ENCODE peak calls at places on chromosomes 16 and 17, in five cellular contexts. D, I, P, W and B are unnamed samples.

GRCh38 chr16:74271879-74272278 is 24.7 kb upstream of the PSMD7 start:
- DNase-seq in D (peak), I (no peak), P (no peak), W (no peak), B (no peak)

GRCh38 chr17:70423562-70423961 is 254.2 kb downstream of the KCNJ2 start:
- DNase-seq in D (no peak), I (no peak), P (no peak), W (no peak), B (no peak)

GRCh38 chr16:57797216-57797525 is 5.1 kb downstream of the KIFC3 start:
- DNase-seq in D (no peak), I (no peak), P (no peak), W (no peak), B (no peak)

GRCh38 chr16:21162661-21163151 is 4.2 kb downstream of the LDAF1 start:
- DNase-seq in D (peak), I (no peak), P (peak), W (peak), B (no peak)

GRCh38 chr17:65057520-65058075 is 1.1 kb upstream of the GNA13 start:
- DNase-seq in D (no peak), I (no peak), P (no peak), W (peak), B (no peak)

GRCh38 chr17:63843387-63844292 is 1.2 kb upstream of the SMARCD2 start:
- DNase-seq in D (peak), I (peak), P (no peak), W (peak), B (peak)

GRCh38 chr17:82461827-82462524 is 3.4 kb downstream of the NARF start:
- DNase-seq in D (no peak), I (no peak), P (no peak), W (no peak), B (no peak)

GRCh38 chr17:42674755-42675347 is 1.9 kb downstream of the PLEKHH3 start:
- DNase-seq in D (no peak), I (peak), P (no peak), W (no peak), B (no peak)

GRCh38 chr16:17416461-17417221 is 54.1 kb downstream of the XYLT1 start:
- DNase-seq in D (peak), I (peak), P (no peak), W (peak), B (peak)

GRCh38 chr17:67718325-67718941 is 697 bp downstream of the NOL11 start:
- DNase-seq in D (peak), I (peak), P (no peak), W (no peak), B (peak)

GRCh38 chr16:30662449-30662848 is 4.2 kb downstream of the FBRS start:
- DNase-seq in D (no peak), I (peak), P (no peak), W (no peak), B (no peak)

GRCh38 chr17:77579717-77580116 is 378.8 kb upstream of the TNRC6C start:
- DNase-seq in D (no peak), I (no peak), P (no peak), W (no peak), B (no peak)

GRCh38 chr17:81131486-81132196 is 33.7 kb upstream of the PVALEF start:
- DNase-seq in D (no peak), I (peak), P (no peak), W (no peak), B (no peak)

GRCh38 chr17:78915872-78916632 is 9.1 kb downstream of the TIMP2 start:
- DNase-seq in D (peak), I (no peak), P (no peak), W (peak), B (peak)

GRCh38 chr16:78786635-78787034 is 687.2 kb downstream of the WWOX start:
- DNase-seq in D (no peak), I (no peak), P (no peak), W (no peak), B (no peak)

GRCh38 chr17:82219083-82219482 is 6.4 kb upstream of the CCDC57 start:
- DNase-seq in D (no peak), I (peak), P (no peak), W (no peak), B (no peak)

GRCh38 chr17:6096201-6097004 is 26.2 kb downstream of the WSCD1 start:
- DNase-seq in D (no peak), I (peak), P (no peak), W (no peak), B (no peak)

GRCh38 chr16:4661661-4662060 is 31.7 kb upstream of the NUDT16L1 start:
- DNase-seq in D (no peak), I (no peak), P (no peak), W (no peak), B (no peak)

GRCh38 chr17:67026341-67026740 is 18.0 kb upstream of the CACNG1 start:
- DNase-seq in D (no peak), I (no peak), P (no peak), W (no peak), B (no peak)

GRCh38 chr16:81668243-81669097 is 110.6 kb upstream of the PLCG2 start:
- DNase-seq in D (peak), I (peak), P (no peak), W (no peak), B (no peak)

GRCh38 chr17:43931062-43931571 is 11.2 kb downstream of the PPY start:
- DNase-seq in D (no peak), I (no peak), P (no peak), W (no peak), B (no peak)

GRCh38 chr17:7583253-7584109 is at the start of gene MPDU1:
- DNase-seq in D (peak), I (peak), P (peak), W (peak), B (peak)

GRCh38 chr17:28325221-28325620 is 6.2 kb downstream of the TMEM97 start:
- DNase-seq in D (no peak), I (no peak), P (no peak), W (no peak), B (no peak)

GRCh38 chr16:69851491-69852240 is 89.5 kb downstream of the WWP2 start:
- DNase-seq in D (peak), I (no peak), P (no peak), W (no peak), B (no peak)

GRCh38 chr17:37067555-37068111 is 118.9 kb downstream of the AATF start:
- DNase-seq in D (peak), I (peak), P (peak), W (peak), B (peak)

GRCh38 chr17:13351046-13351445 is 250.7 kb downstream of the HS3ST3A1 start:
- DNase-seq in D (peak), I (no peak), P (peak), W (no peak), B (peak)

GRCh38 chr16:49458656-49459445 is 85.2 kb downstream of the C16orf78 start:
- DNase-seq in D (no peak), I (no peak), P (no peak), W (no peak), B (no peak)

GRCh38 chr17:66951605-66951953 is 12.9 kb upstream of the CACNG4 start:
- DNase-seq in D (no peak), I (no peak), P (no peak), W (no peak), B (no peak)

GRCh38 chr16:56401482-56401881 is 23.9 kb downstream of the AMFR start:
- DNase-seq in D (no peak), I (peak), P (no peak), W (no peak), B (no peak)

GRCh38 chr16:21720533-21720932 is 56.8 kb downstream of the OTOA start:
- DNase-seq in D (no peak), I (no peak), P (no peak), W (no peak), B (no peak)

GRCh38 chr16:67312450-67313118 is 14.0 kb downstream of the KCTD19 start:
- DNase-seq in D (no peak), I (no peak), P (no peak), W (no peak), B (no peak)

GRCh38 chr16:65522412-65522811 is 400.5 kb upstream of the CDH11 start:
- DNase-seq in D (no peak), I (no peak), P (no peak), W (no peak), B (no peak)

GRCh38 chr16:35207059-35207999 is 1747.9 kb downstream of the TP53TG3F start:
- DNase-seq in D (no peak), I (no peak), P (no peak), W (no peak), B (no peak)

GRCh38 chr17:43545383-43545632 is 832 bp downstream of the ETV4 start:
- DNase-seq in D (peak), I (no peak), P (no peak), W (peak), B (peak)

GRCh38 chr16:28218109-28218508 is 6.3 kb upstream of the XPO6 start:
- DNase-seq in D (peak), I (peak), P (no peak), W (no peak), B (peak)

GRCh38 chr17:8052256-8053252 is 13.7 kb downstream of the ALOX15B start:
- DNase-seq in D (no peak), I (no peak), P (no peak), W (no peak), B (no peak)

GRCh38 chr17:68383443-68384321 is 73.6 kb downstream of the WIPI1 start:
- DNase-seq in D (peak), I (no peak), P (peak), W (no peak), B (peak)

GRCh38 chr16:63684702-63685101 is 1437.2 kb downstream of the CDH11 start:
- DNase-seq in D (no peak), I (peak), P (no peak), W (no peak), B (no peak)

GRCh38 chr17:60345233-60345632 is 46.7 kb downstream of the USP32 start:
- DNase-seq in D (no peak), I (no peak), P (no peak), W (no peak), B (no peak)

GRCh38 chr17:52158450-52159042 is at the start of gene CA10:
- DNase-seq in D (no peak), I (peak), P (no peak), W (no peak), B (no peak)

GRCh38 chr17:52155301-52155700 is 3.2 kb downstream of the CA10 start:
- DNase-seq in D (no peak), I (no peak), P (no peak), W (no peak), B (no peak)

GRCh38 chr17:52157161-52157560 is 1.4 kb downstream of the CA10 start:
- DNase-seq in D (no peak), I (peak), P (no peak), W (no peak), B (no peak)

GRCh38 chr17:52157603-52158449 is 688 bp downstream of the CA10 start:
- DNase-seq in D (no peak), I (peak), P (no peak), W (no peak), B (no peak)

GRCh38 chr17:52156576-52156975 is 1.9 kb downstream of the CA10 start:
- DNase-seq in D (no peak), I (no peak), P (no peak), W (no peak), B (no peak)
- H3K4me3 ChIP-seq in D (no peak), I (no peak), P (no peak), W (no peak), B (no peak)

GRCh38 chr17:76540381-76541300 is 797 bp downstream of the PRCD start:
- DNase-seq in D (peak), I (peak), P (peak), W (peak), B (peak)
- H3K4me3 ChIP-seq in D (peak), I (peak), P (peak), W (peak), B (peak)

DNA sequence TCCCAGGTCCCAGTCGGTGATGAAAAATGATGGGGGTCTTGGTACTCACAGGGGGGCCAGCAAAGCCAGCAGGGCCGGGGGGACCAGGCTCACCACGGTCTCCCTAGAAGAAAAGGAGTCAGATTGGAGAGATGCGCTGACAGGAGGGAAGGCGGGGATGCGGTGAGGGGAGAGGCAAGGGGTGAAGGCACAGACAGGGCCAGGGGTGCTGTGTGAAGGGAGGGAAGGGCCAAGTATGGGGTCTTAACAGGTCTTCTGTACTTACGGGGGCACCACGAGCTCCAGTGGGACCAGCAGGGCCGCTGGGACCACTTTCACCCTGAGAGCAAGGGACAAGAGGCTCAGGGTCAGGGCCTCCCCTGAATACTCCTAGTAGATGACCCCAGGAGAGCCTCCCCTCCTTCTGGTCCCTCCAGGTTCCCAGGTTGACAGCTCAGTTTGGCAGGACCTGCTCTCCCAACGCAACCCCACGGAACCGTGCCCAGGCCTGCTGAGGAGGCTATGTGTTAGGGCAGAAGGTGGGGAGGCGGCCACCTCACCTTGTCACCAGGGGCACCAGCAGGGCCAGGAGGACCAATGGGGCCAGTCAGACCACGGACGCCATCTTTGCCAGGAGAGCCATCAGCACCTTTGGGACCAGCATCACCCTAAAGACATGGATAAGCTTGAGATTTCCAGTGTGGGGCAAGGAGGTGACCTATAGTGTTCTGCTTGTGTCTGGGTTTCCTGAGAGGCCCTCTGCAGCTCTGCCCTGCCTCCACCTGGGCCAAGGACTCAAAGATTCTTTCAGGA is 11.0 kb downstream of the COL1A1 start:
- DNase-seq in D (peak), I (no peak), P (no peak), W (no peak), B (peak)
- H3K4me3 ChIP-seq in D (peak), I (no peak), P (no peak), W (no peak), B (no peak)

GRCh38 chr17:56222255-56222654 is 69.0 kb downstream of the ANKFN1 start:
- DNase-seq in D (peak), I (no peak), P (no peak), W (no peak), B (peak)
- H3K4me3 ChIP-seq in D (no peak), I (no peak), P (no peak), W (no peak), B (no peak)

GRCh38 chr16:84155226-84155625 is 10.1 kb downstream of the DNAAF1 start:
- DNase-seq in D (no peak), I (no peak), P (no peak), W (no peak), B (no peak)

GRCh38 chr16:84150926-84151325 is 5.8 kb downstream of the DNAAF1 start:
- DNase-seq in D (no peak), I (no peak), P (no peak), W (no peak), B (no peak)

GRCh38 chr16:84156342-84156784 is 11.3 kb downstream of the DNAAF1 start:
- DNase-seq in D (peak), I (no peak), P (no peak), W (no peak), B (no peak)

GRCh38 chr16:84158455-84158854 is 13.3 kb downstream of the DNAAF1 start:
- DNase-seq in D (no peak), I (no peak), P (no peak), W (no peak), B (no peak)

DNA sequence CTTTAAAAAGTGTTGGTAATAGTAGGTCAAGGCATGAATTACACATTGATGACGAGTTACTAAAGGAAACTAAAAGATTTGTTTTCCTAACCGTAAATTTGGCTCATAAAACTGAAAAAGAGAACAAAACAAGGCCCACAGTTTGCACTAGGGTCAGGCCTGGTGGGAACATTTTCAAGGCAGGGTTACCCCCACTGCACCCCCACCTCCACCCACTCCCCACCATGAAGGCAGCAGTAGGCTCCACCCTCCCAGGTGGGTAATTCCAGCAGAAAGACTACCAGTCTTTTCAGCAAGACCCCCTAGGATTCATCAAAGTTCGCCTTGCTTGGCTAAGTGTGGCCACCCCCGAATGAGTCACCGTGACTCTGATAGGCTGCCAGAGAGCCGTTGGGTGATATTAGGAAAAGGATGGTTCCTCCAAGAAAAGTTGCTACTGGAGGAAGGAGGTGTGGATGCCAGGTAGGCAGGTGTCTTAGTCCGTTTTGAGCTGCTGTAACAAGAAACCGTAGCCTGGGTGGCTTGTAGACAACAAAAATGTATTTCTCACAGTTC is 8.6 kb downstream of the DNAAF1 start:
- DNase-seq in D (peak), I (no peak), P (no peak), W (no peak), B (no peak)
- H3K4me3 ChIP-seq in D (no peak), I (no peak), P (no peak), W (no peak), B (no peak)

GRCh38 chr16:62249069-62249468 is 212.8 kb upstream of the CDH8 start:
- DNase-seq in D (no peak), I (no peak), P (no peak), W (no peak), B (no peak)

GRCh38 chr16:62256406-62256805 is 220.2 kb upstream of the CDH8 start:
- DNase-seq in D (peak), I (no peak), P (no peak), W (no peak), B (no peak)

GRCh38 chr16:62253926-62254325 is 217.7 kb upstream of the CDH8 start:
- DNase-seq in D (no peak), I (no peak), P (no peak), W (no peak), B (no peak)

DNA sequence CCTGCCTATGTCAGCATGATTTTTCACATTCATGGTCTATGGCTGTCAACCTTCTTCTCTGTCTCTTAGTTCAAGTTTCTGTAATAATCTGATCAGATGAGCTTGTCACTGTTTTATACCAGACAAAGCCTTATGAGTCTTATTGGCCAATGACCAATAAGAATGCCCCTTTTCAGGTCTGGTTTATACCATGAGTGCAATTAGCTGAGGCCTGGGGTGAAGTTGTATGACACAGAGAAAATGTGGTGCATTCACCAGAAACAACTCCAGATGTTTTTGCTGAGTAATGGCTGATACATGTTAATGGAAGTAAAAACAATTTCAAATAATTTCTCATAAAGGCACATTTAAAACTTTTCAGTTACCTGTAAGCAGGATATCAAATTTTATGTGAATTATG is 218.6 kb upstream of the CDH8 start:
- DNase-seq in D (no peak), I (no peak), P (no peak), W (no peak), B (no peak)
- H3K4me3 ChIP-seq in D (no peak), I (no peak), P (no peak), W (no peak), B (no peak)